ENCODE peak calls at places on chromosomes 2 and 18, in nine cellular contexts. V is CD8-positive, alpha-beta T cell; T is neural crest cell; X is WTC11; P is MCF 10A; B is HepG2; A is brain microvascular endothelial cell; K is psoas muscle; E is cardiac fibroblast. R is an unnamed sample.

GRCh38 chr2:203018181-203018580 is 3.5 kb downstream of the NBEAL1 start:
- DNase-seq in P (no peak), V (no peak), X (no peak), A (no peak), T (no peak), E (peak), K (no peak), B (peak), R (no peak)

GRCh38 chr2:55229221-55229620 is 2.9 kb downstream of the CLHC1 start:
- DNase-seq in X (no peak), E (no peak), T (no peak), A (no peak), P (no peak), K (no peak), V (no peak), B (no peak), R (no peak)

GRCh38 chr2:234828382-234829073 is 123.3 kb upstream of the SH3BP4 start:
- DNase-seq in T (no peak), E (no peak), V (no peak), X (no peak), P (no peak), A (no peak), B (peak), K (no peak), R (no peak)

GRCh38 chr2:69305712-69306611 is 81.1 kb downstream of the GFPT1 start:
- DNase-seq in A (no peak), V (no peak), T (no peak), E (peak), P (no peak), B (no peak), K (no peak), X (peak), R (no peak)

GRCh38 chr2:159600752-159601151 is 15.6 kb downstream of the BAZ2B start:
- DNase-seq in V (no peak), B (peak), A (peak), P (peak), E (peak), X (no peak), K (no peak), T (no peak), R (no peak)

GRCh38 chr2:28908172-28908571 is 13.7 kb downstream of the WDR43 start:
- DNase-seq in V (no peak), X (no peak), K (no peak), T (no peak), B (no peak), P (no peak), A (no peak), E (no peak), R (no peak)

GRCh38 chr2:59935005-59935404 is 618.4 kb downstream of the BCL11A start:
- DNase-seq in K (no peak), T (no peak), P (no peak), X (no peak), A (no peak), E (no peak), B (no peak), V (no peak), R (no peak)

GRCh38 chr18:78982186-78982585 is 2.6 kb downstream of the SALL3 start:
- DNase-seq in E (peak), K (no peak), P (no peak), B (no peak), V (no peak), X (no peak), A (no peak), T (no peak), R (no peak)

GRCh38 chr2:29009711-29010677 is 28.9 kb downstream of the TOGARAM2 start:
- DNase-seq in V (no peak), T (no peak), B (no peak), X (no peak), E (no peak), K (peak), P (no peak), A (no peak), R (no peak)

GRCh38 chr2:227774011-227774624 is 28.4 kb downstream of the SCYGR8 start:
- DNase-seq in P (no peak), V (no peak), A (no peak), T (no peak), X (peak), K (no peak), E (no peak), B (peak), R (peak)

GRCh38 chr2:201149064-201149820 is 33.3 kb downstream of the CFLAR start:
- DNase-seq in A (peak), K (no peak), T (no peak), X (no peak), B (peak), E (peak), V (no peak), P (peak), R (no peak)

GRCh38 chr2:190947711-190948251 is 66.2 kb downstream of the STAT1 start:
- DNase-seq in T (no peak), B (peak), A (peak), V (no peak), E (peak), K (no peak), P (peak), X (no peak), R (peak)

GRCh38 chr2:237723613-237724012 is 75.0 kb upstream of the RBM44 start:
- DNase-seq in V (no peak), K (no peak), T (peak), E (no peak), X (peak), B (peak), A (no peak), P (peak), R (peak)

GRCh38 chr2:72685666-72686065 is 140.2 kb downstream of the EXOC6B start:
- DNase-seq in K (no peak), B (no peak), V (no peak), P (no peak), E (no peak), X (no peak), T (no peak), A (no peak), R (no peak)

GRCh38 chr2:100537918-100538317 is 24.9 kb upstream of the PDCL3 start:
- DNase-seq in B (no peak), V (no peak), P (no peak), X (peak), A (no peak), E (no peak), K (no peak), T (no peak), R (no peak)

GRCh38 chr18:58338961-58339722 is 289.7 kb downstream of the ALPK2 start:
- DNase-seq in P (no peak), B (no peak), V (no peak), K (no peak), E (peak), T (peak), A (no peak), X (peak), R (no peak)

GRCh38 chr18:8781671-8782070 is 76.3 kb downstream of the MTCL1 start:
- DNase-seq in K (no peak), T (no peak), B (peak), X (no peak), A (no peak), V (no peak), E (no peak), P (no peak), R (no peak)
- TF ChIP-seq CTCF in K (no peak), T (no peak), B (peak), X (no peak), A (no peak), V (no peak), E (no peak), P (no peak), R (no peak)

DNA sequence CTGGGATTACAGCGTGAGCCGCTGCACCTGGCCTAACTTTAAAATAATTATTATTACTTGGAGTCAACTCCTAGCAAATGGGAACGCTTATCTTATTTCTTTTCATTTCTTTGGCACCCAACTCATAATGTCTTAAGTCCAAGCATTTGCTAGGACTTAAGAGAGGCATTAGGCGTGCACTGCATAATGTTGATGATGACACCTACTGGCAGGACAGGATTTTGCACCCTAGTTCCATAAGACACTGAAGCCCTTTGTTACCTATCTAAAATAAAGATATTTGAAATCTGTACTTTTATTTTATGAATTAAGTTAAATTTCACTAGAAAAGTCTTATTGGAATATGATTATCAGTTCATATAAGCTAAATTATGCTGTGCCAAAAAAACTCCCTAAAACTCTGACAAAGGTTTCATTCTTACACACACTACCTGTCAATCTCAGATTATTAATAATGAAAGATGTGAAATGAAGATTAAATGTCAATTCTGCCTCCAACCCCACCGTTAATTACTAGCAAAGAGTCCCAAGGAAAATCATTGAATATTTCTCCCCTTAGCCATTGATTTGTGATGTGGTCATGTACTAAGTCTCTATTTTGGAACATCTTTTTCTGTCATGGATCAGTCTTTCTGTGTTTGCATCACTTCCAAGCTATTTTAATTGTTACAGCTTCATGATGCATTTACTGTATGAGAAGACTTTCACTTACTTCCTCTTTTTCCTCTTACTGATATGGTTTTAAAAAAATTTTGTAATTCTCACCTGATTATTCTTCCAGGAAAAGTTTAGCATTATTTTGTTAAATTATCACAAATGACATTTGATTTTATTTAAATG is 12.7 kb upstream of the CDH2 start:
- DNase-seq in E (peak), B (peak), X (peak), K (no peak), A (peak), P (peak), T (peak), V (no peak), R (peak)
- TF ChIP-seq CTCF in E (peak), B (peak), X (peak), K (peak), A (peak), P (peak), T (peak), V (no peak), R (peak)

DNA sequence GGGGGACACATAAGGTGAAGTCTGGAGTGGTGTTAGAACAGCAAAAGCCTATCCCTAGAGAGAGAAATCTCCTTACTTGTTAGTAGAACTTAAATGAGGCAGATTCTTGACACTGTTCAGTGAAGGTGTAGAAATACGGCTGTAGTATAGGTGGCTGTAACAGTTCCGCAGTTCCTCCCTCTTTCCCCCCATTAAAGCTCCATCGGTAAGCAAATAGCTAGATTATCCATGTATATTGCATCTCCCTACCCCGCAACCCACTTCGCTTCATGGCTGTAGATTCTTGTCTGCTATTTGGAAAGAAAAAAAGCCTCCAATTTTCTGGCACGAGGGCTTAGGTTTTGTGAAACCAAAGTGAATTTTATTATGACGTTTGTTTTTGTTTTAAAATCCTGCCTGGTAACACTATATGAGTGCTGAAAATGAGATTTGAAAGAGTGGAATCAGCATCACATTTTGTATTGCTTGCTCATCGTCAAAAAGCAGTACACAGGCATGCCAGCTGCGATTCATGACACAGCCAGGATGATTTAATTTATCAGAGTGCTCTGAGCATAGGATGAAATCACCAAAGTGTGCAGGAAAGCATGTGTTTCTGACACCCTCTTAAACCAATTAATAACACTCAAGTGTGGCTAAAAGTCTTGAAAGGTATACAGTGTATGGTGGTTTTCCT is 1.4 kb downstream of the FAM171B start:
- DNase-seq in B (no peak), E (peak), V (no peak), K (no peak), T (no peak), A (peak), X (no peak), P (no peak), R (peak)
- TF ChIP-seq CTCF in B (no peak), E (no peak), V (no peak), K (no peak), T (no peak), A (no peak), X (no peak), P (no peak), R (no peak)

GRCh38 chr2:133641497-133641896 is 73.2 kb upstream of the NCKAP5 start:
- DNase-seq in V (no peak), B (no peak), K (no peak), E (no peak), P (peak), X (peak), A (no peak), T (no peak), R (no peak)

GRCh38 chr2:133642831-133643230 is 74.6 kb upstream of the NCKAP5 start:
- DNase-seq in X (no peak), B (no peak), E (peak), A (no peak), T (no peak), V (no peak), K (no peak), P (no peak), R (no peak)

GRCh38 chr2:133640103-133640502 is 71.8 kb upstream of the NCKAP5 start:
- DNase-seq in E (no peak), A (no peak), T (no peak), K (no peak), X (no peak), P (no peak), B (no peak), V (no peak), R (no peak)

GRCh38 chr2:133643822-133644221 is 75.6 kb upstream of the NCKAP5 start:
- DNase-seq in K (no peak), P (no peak), B (no peak), X (no peak), A (no peak), T (no peak), V (no peak), E (no peak), R (no peak)

GRCh38 chr2:133641942-133642341 is 73.7 kb upstream of the NCKAP5 start:
- DNase-seq in B (no peak), A (no peak), P (no peak), E (no peak), V (no peak), T (no peak), K (no peak), X (no peak), R (no peak)
- TF ChIP-seq CTCF in B (no peak), A (no peak), P (no peak), E (no peak), V (no peak), T (no peak), K (no peak), X (no peak), R (no peak)

GRCh38 chr2:10162586-10163497 is 40.3 kb downstream of the RRM2 start:
- DNase-seq in E (no peak), X (peak), T (peak), A (no peak), V (no peak), P (no peak), K (no peak), B (no peak), R (no peak)
- TF ChIP-seq CTCF in E (no peak), X (no peak), T (peak), A (peak), V (no peak), P (no peak), K (no peak), B (peak), R (peak)

DNA sequence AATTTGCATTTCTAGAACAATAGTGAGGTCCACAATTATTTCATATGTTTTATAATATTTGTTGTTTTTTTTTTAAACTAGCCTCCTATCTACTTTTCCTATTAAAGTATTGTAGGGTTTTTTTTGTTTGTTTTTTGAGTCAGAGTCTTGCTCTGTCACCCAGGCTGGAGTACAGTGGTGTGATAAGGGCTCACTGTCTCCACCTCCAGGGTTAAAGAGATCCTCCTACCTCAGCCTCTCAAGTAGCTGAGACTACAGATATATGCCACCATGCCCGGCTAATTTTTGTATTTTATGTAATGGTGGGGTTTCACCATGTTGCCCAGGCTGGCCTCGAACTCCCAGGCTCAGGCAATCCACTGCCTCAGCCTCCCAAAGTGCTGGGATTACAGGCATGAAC is 122.5 kb downstream of the SLC39A10 start:
- DNase-seq in X (no peak), E (no peak), P (no peak), B (no peak), A (peak), T (no peak), V (no peak), K (no peak), R (no peak)
- TF ChIP-seq CTCF in X (no peak), E (no peak), P (no peak), B (no peak), A (peak), T (no peak), V (no peak), K (no peak), R (no peak)

GRCh38 chr2:116440104-116440653 is 1374.3 kb upstream of the DDX18 start:
- DNase-seq in T (no peak), P (no peak), V (no peak), X (no peak), B (no peak), K (no peak), E (no peak), A (no peak), R (no peak)

GRCh38 chr2:116435648-116436047 is 1378.8 kb upstream of the DDX18 start:
- DNase-seq in X (no peak), E (no peak), A (no peak), V (no peak), K (no peak), B (no peak), T (no peak), P (no peak), R (no peak)
- TF ChIP-seq CTCF in X (no peak), E (no peak), A (no peak), V (no peak), K (no peak), B (no peak), T (no peak), P (peak), R (peak)

GRCh38 chr2:216056739-216057138 is 24.9 kb downstream of the PECR start:
- DNase-seq in E (no peak), V (no peak), K (no peak), A (no peak), P (no peak), X (no peak), B (no peak), T (no peak), R (peak)

GRCh38 chr2:216057688-216058193 is 23.9 kb downstream of the PECR start:
- DNase-seq in T (no peak), A (peak), P (no peak), E (peak), B (no peak), K (no peak), V (peak), X (no peak), R (peak)

GRCh38 chr2:216055661-216056060 is 25.9 kb downstream of the PECR start:
- DNase-seq in E (no peak), B (no peak), K (no peak), T (no peak), V (no peak), X (no peak), P (no peak), A (no peak), R (no peak)

GRCh38 chr2:216064014-216064630 is 17.5 kb downstream of the PECR start:
- DNase-seq in E (no peak), T (no peak), K (no peak), X (no peak), P (no peak), B (no peak), V (no peak), A (no peak), R (no peak)

GRCh38 chr2:216059233-216059834 is 22.3 kb downstream of the PECR start:
- DNase-seq in B (no peak), E (no peak), T (no peak), K (no peak), P (no peak), V (no peak), A (no peak), X (no peak), R (no peak)
- TF ChIP-seq CTCF in B (no peak), E (peak), T (peak), K (no peak), P (peak), V (peak), A (peak), X (no peak), R (peak)

DNA sequence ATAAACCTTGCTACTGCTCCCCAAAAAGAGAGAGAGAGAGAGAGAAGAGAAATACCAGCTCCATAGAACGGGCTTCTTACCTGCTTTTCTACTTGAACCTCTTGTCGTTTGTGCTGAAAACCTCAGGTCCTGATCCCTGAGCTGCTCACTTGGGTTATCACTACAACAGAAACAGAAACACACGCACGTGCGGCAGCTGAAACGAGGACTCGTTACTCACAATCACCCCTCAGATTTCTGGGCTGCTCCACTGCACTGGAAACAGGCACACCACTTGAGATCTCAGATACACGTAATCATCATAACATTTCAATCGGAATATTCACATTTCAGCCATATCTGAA is 48.2 kb upstream of the GPC1 start:
- DNase-seq in A (no peak), P (no peak), X (no peak), B (no peak), T (no peak), K (no peak), E (no peak), V (no peak), R (no peak)
- TF ChIP-seq CTCF in A (no peak), P (no peak), X (no peak), B (no peak), T (no peak), K (no peak), E (no peak), V (no peak), R (no peak)

R was measured in GM13977.